ENCODE peak calls at places on chromosome 17, in five cellular contexts. Z is cardiac muscle cell, X is colonic mucosa, K is esophagus squamous epithelium, G is astrocyte. J is an unnamed sample.

GRCh38 chr17:2028737-2029136 is 1.2 kb upstream of the DPH1 start:
- DNase-seq in K (no peak), X (no peak), G (no peak), Z (no peak), J (no peak)

GRCh38 chr17:7046127-7046724 is 2.3 kb upstream of the SLC16A11 start:
- DNase-seq in X (peak), K (no peak), Z (peak), G (no peak), J (no peak)

GRCh38 chr17:27481327-27481726 is 25.1 kb downstream of the KSR1 start:
- DNase-seq in G (no peak), Z (no peak), K (no peak), X (no peak), J (no peak)

GRCh38 chr17:27760069-27760885 is 40.1 kb downstream of the NOS2 start:
- DNase-seq in G (no peak), K (no peak), X (peak), Z (peak), J (peak)

GRCh38 chr17:82283208-82283749 is 9.8 kb upstream of the CSNK1D start:
- DNase-seq in X (no peak), G (peak), Z (peak), K (no peak), J (peak)

GRCh38 chr17:68807998-68808772 is 147.0 kb downstream of the ABCA8 start:
- DNase-seq in K (no peak), Z (no peak), G (peak), X (no peak), J (no peak)

GRCh38 chr17:6279659-6280058 is 155.3 kb downstream of the AIPL1 start:
- DNase-seq in X (peak), G (no peak), K (no peak), Z (no peak), J (no peak)

GRCh38 chr17:7475764-7476422 is 3.5 kb downstream of the ZBTB4 start:
- DNase-seq in Z (no peak), X (peak), G (no peak), K (no peak), J (peak)

GRCh38 chr17:7582401-7583252 is 1.0 kb upstream of the MPDU1 start:
- DNase-seq in Z (no peak), X (no peak), K (no peak), G (no peak), J (no peak)

GRCh38 chr17:50807675-50808074 is 27.7 kb upstream of the WFIKKN2 start:
- DNase-seq in G (no peak), K (no peak), Z (no peak), X (no peak), J (no peak)

GRCh38 chr17:5872831-5873230 is 197.3 kb upstream of the WSCD1 start:
- DNase-seq in G (no peak), Z (no peak), K (no peak), X (no peak), J (no peak)

GRCh38 chr17:19752216-19753048 is 4.3 kb upstream of the ALDH3A1 start:
- DNase-seq in K (no peak), Z (no peak), X (no peak), G (no peak), J (no peak)

GRCh38 chr17:29212681-29213121 is 32.5 kb upstream of the MYO18A start:
- DNase-seq in G (no peak), X (no peak), K (no peak), Z (no peak), J (peak)

GRCh38 chr17:58679263-58680037 is 12.4 kb downstream of the TEX14 start:
- DNase-seq in G (peak), X (no peak), Z (no peak), K (no peak), J (peak)

GRCh38 chr17:62854026-62854425 is 45.9 kb upstream of the MARCHF10 start:
- DNase-seq in Z (no peak), X (no peak), G (no peak), K (no peak), J (no peak)

GRCh38 chr17:9872852-9873251 is 32.2 kb downstream of the RCVRN start:
- DNase-seq in Z (no peak), X (no peak), K (no peak), G (no peak), J (no peak)

GRCh38 chr17:9878361-9878760 is 26.7 kb downstream of the RCVRN start:
- DNase-seq in Z (no peak), K (no peak), X (no peak), G (no peak), J (no peak)

GRCh38 chr17:9878791-9879525 is 26.1 kb downstream of the RCVRN start:
- DNase-seq in X (no peak), K (no peak), G (peak), Z (no peak), J (no peak)

GRCh38 chr17:9875441-9875840 is 29.6 kb downstream of the RCVRN start:
- DNase-seq in X (no peak), Z (no peak), K (no peak), G (peak), J (peak)

DNA sequence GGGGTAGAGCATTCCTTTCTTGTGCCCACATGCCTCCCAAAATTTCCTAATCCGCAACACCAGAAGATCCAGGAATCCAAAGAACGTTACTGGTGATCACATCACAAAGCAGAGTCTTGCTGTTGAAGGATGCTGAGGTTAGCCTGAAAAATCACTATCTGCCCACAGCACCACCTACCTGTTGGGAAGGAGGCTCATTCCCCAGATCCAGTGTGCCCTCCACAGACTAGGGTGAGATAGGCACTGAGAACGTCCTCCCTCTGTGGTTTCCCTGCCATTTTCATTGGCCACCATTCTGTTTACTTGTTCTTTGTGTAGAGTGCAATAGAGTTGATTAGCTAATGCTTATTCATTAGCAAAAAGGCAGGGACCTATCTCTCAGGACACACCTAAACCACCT is 30.3 kb downstream of the RCVRN start:
- DNase-seq in X (no peak), G (no peak), Z (no peak), K (no peak), J (no peak)
- TF ChIP-seq CTCF in X (no peak), G (no peak), Z (no peak), K (no peak), J (no peak)

GRCh38 chr17:38815576-38816193 is 9.4 kb downstream of the CWC25 start:
- DNase-seq in K (no peak), Z (no peak), G (peak), X (no peak), J (peak)
- TF ChIP-seq CTCF in K (peak), Z (peak), G (peak), X (no peak), J (peak)

DNA sequence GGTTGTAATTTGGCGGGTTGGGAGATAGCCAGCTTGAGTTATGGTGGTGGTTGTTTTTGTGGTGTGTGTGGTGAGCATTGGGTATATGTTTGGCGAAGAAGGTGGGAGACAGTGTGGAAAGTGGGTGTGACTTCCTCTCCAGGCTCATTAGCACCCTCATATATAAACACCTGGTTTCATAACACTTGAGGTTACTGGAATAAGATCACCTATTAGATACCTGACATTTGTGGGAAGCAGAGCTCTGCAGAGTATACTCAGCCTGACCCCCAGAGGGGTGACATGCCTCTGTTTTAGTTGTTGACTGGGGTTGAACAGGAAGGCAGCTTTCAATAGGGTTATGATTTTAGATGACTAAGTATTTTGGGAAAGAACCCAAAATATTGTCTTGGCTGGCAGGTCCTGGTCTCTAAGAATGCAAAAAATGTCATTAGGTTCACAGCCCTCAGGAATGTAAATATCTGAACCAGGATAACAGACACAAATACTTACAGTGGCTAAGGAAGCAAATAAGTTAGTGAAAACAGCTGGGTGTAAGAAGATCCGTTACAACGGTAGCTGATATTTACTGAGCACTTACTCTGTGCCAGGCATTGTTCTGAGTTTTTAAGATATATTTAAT is 18.3 kb upstream of the EFCAB13 start:
- DNase-seq in Z (no peak), K (no peak), G (peak), X (no peak), J (peak)
- TF ChIP-seq CTCF in Z (no peak), K (no peak), G (no peak), X (no peak), J (no peak)

GRCh38 chr17:80393491-80393890 is 21.5 kb upstream of the ENDOV start:
- DNase-seq in Z (no peak), X (no peak), G (no peak), K (no peak), J (no peak)
- TF ChIP-seq CTCF in Z (no peak), X (no peak), G (no peak), K (no peak), J (no peak)

GRCh38 chr17:36601303-36602029 is at the start of gene MRM1:
- DNase-seq in Z (peak), K (peak), X (peak), G (peak), J (peak)
- TF ChIP-seq CTCF in Z (peak), K (no peak), X (no peak), G (no peak), J (no peak)